ENCODE peak calls at places on chromosomes 7 and 10, in six cellular contexts. One of them, this sample, is unnamed.

GRCh38 chr10:123537188-123537961 is 128.8 kb upstream of the GPR26 start:
- DNase-seq in cardiac fibroblast: no peak
- DNase-seq in mucosa of gallbladder: no peak
- DNase-seq in GM12865: peak; percentile 62
- DNase-seq in stimulated activated CD4-positive, alpha-beta T cell treated with anti-CD3 and anti-CD28 coated beads, Interleukin-12 subunit alpha, Interleukin-12 subunit beta, amount 100 ng/mL, for 48 hours: no peak
- DNase-seq in colonic mucosa: no peak
- DNase-seq in this sample: no peak

GRCh38 chr10:77393821-77394501 is 243.6 kb downstream of the KCNMA1 start:
- DNase-seq in GM12865: no peak
- DNase-seq in mucosa of gallbladder: no peak
- DNase-seq in stimulated activated CD4-positive, alpha-beta T cell treated with anti-CD3 and anti-CD28 coated beads, Interleukin-12 subunit alpha, Interleukin-12 subunit beta, amount 100 ng/mL, for 48 hours: no peak
- DNase-seq in colonic mucosa: no peak
- DNase-seq in cardiac fibroblast: no peak
- DNase-seq in this sample: no peak

GRCh38 chr7:120052884-120053382 is 220.0 kb upstream of the KCND2 start:
- DNase-seq in colonic mucosa: no peak
- DNase-seq in GM12865: no peak
- DNase-seq in mucosa of gallbladder: peak; percentile 61
- DNase-seq in cardiac fibroblast: peak; percentile 97
- DNase-seq in stimulated activated CD4-positive, alpha-beta T cell treated with anti-CD3 and anti-CD28 coated beads, Interleukin-12 subunit alpha, Interleukin-12 subunit beta, amount 100 ng/mL, for 48 hours: no peak
- DNase-seq in this sample: no peak

GRCh38 chr10:12617205-12618175 is 268.1 kb downstream of the CAMK1D start:
- DNase-seq in cardiac fibroblast: no peak
- DNase-seq in GM12865: peak; percentile 28
- DNase-seq in mucosa of gallbladder: no peak
- DNase-seq in colonic mucosa: peak; percentile 56
- DNase-seq in stimulated activated CD4-positive, alpha-beta T cell treated with anti-CD3 and anti-CD28 coated beads, Interleukin-12 subunit alpha, Interleukin-12 subunit beta, amount 100 ng/mL, for 48 hours: no peak
- DNase-seq in this sample: no peak

GRCh38 chr7:120168066-120168465 is 104.9 kb upstream of the KCND2 start:
- DNase-seq in cardiac fibroblast: peak; percentile 66
- DNase-seq in mucosa of gallbladder: no peak
- DNase-seq in colonic mucosa: no peak
- DNase-seq in stimulated activated CD4-positive, alpha-beta T cell treated with anti-CD3 and anti-CD28 coated beads, Interleukin-12 subunit alpha, Interleukin-12 subunit beta, amount 100 ng/mL, for 48 hours: no peak
- DNase-seq in GM12865: no peak
- DNase-seq in this sample: no peak

GRCh38 chr10:125698599-125698998 is 15.6 kb upstream of the TEX36 start:
- DNase-seq in colonic mucosa: no peak
- DNase-seq in stimulated activated CD4-positive, alpha-beta T cell treated with anti-CD3 and anti-CD28 coated beads, Interleukin-12 subunit alpha, Interleukin-12 subunit beta, amount 100 ng/mL, for 48 hours: no peak
- DNase-seq in cardiac fibroblast: no peak
- DNase-seq in GM12865: no peak
- DNase-seq in mucosa of gallbladder: no peak
- DNase-seq in this sample: no peak

GRCh38 chr7:121097577-121097976 is 109.1 kb downstream of the CPED1 start:
- DNase-seq in mucosa of gallbladder: no peak
- DNase-seq in colonic mucosa: no peak
- DNase-seq in GM12865: no peak
- DNase-seq in cardiac fibroblast: no peak
- DNase-seq in stimulated activated CD4-positive, alpha-beta T cell treated with anti-CD3 and anti-CD28 coated beads, Interleukin-12 subunit alpha, Interleukin-12 subunit beta, amount 100 ng/mL, for 48 hours: no peak
- DNase-seq in this sample: no peak

GRCh38 chr7:22168129-22168634 is 188.8 kb downstream of the RAPGEF5 start:
- DNase-seq in mucosa of gallbladder: no peak
- DNase-seq in colonic mucosa: no peak
- DNase-seq in stimulated activated CD4-positive, alpha-beta T cell treated with anti-CD3 and anti-CD28 coated beads, Interleukin-12 subunit alpha, Interleukin-12 subunit beta, amount 100 ng/mL, for 48 hours: no peak
- DNase-seq in cardiac fibroblast: no peak
- DNase-seq in GM12865: no peak
- DNase-seq in this sample: no peak

GRCh38 chr10:72219229-72219814 is 3.2 kb upstream of the ASCC1 start:
- DNase-seq in GM12865: no peak
- DNase-seq in stimulated activated CD4-positive, alpha-beta T cell treated with anti-CD3 and anti-CD28 coated beads, Interleukin-12 subunit alpha, Interleukin-12 subunit beta, amount 100 ng/mL, for 48 hours: no peak
- DNase-seq in colonic mucosa: no peak
- DNase-seq in mucosa of gallbladder: no peak
- DNase-seq in cardiac fibroblast: no peak
- DNase-seq in this sample: no peak

GRCh38 chr7:157771-158251 is 34.6 kb upstream of the FAM20C start:
- DNase-seq in cardiac fibroblast: no peak
- DNase-seq in mucosa of gallbladder: no peak
- DNase-seq in colonic mucosa: no peak
- DNase-seq in GM12865: no peak
- DNase-seq in stimulated activated CD4-positive, alpha-beta T cell treated with anti-CD3 and anti-CD28 coated beads, Interleukin-12 subunit alpha, Interleukin-12 subunit beta, amount 100 ng/mL, for 48 hours: no peak
- DNase-seq in this sample: peak; percentile 48

GRCh38 chr10:86365346-86366032 is 1.1 kb downstream of the GRID1 start:
- DNase-seq in stimulated activated CD4-positive, alpha-beta T cell treated with anti-CD3 and anti-CD28 coated beads, Interleukin-12 subunit alpha, Interleukin-12 subunit beta, amount 100 ng/mL, for 48 hours: no peak
- DNase-seq in mucosa of gallbladder: no peak
- DNase-seq in cardiac fibroblast: no peak
- DNase-seq in colonic mucosa: no peak
- DNase-seq in GM12865: no peak
- DNase-seq in this sample: peak; percentile 60

This sample was measured in upper lobe of right lung.